ENCODE peak calls at places on chromosome 16, in ten cellular contexts. One of them, this sample, is unnamed.

GRCh38 chr16:26987631-26988030 is 79.1 kb upstream of the C16orf82 start:
- DNase-seq in GM23338: no peak
- DNase-seq in cardiac fibroblast: peak
- DNase-seq in BE2C: no peak
- DNase-seq in OCI-LY7: no peak
- DNase-seq in WERI-Rb-1: no peak
- DNase-seq in body of pancreas: no peak
- DNase-seq in IMR-90: peak
- DNase-seq in fibroblast of lung: peak
- DNase-seq in astrocyte: peak
- DNase-seq in this sample: no peak

GRCh38 chr16:84955427-84955826 is 55.9 kb downstream of the ZDHHC7 start:
- DNase-seq in GM23338: no peak
- DNase-seq in cardiac fibroblast: no peak
- DNase-seq in BE2C: no peak
- DNase-seq in OCI-LY7: no peak
- DNase-seq in WERI-Rb-1: no peak
- DNase-seq in body of pancreas: peak
- DNase-seq in IMR-90: no peak
- DNase-seq in fibroblast of lung: no peak
- DNase-seq in astrocyte: no peak
- DNase-seq in this sample: no peak

GRCh38 chr16:85556456-85557082 is 56.6 kb upstream of the GSE1 start:
- DNase-seq in GM23338: peak
- DNase-seq in cardiac fibroblast: no peak
- DNase-seq in BE2C: peak
- DNase-seq in OCI-LY7: peak
- DNase-seq in WERI-Rb-1: no peak
- DNase-seq in body of pancreas: peak
- DNase-seq in IMR-90: no peak
- DNase-seq in fibroblast of lung: peak
- DNase-seq in astrocyte: no peak
- DNase-seq in this sample: peak

GRCh38 chr16:24729967-24730815 is 740 bp downstream of the TNRC6A start:
- DNase-seq in GM23338: peak
- DNase-seq in cardiac fibroblast: no peak
- DNase-seq in BE2C: peak
- DNase-seq in OCI-LY7: peak
- DNase-seq in WERI-Rb-1: peak
- DNase-seq in body of pancreas: peak
- DNase-seq in IMR-90: peak
- DNase-seq in fibroblast of lung: no peak
- DNase-seq in astrocyte: no peak
- DNase-seq in this sample: no peak

GRCh38 chr16:52741386-52741785 is 194.4 kb upstream of the TOX3 start:
- DNase-seq in GM23338: peak
- DNase-seq in cardiac fibroblast: no peak
- DNase-seq in BE2C: peak
- DNase-seq in OCI-LY7: no peak
- DNase-seq in WERI-Rb-1: no peak
- DNase-seq in body of pancreas: no peak
- DNase-seq in IMR-90: no peak
- DNase-seq in fibroblast of lung: no peak
- DNase-seq in astrocyte: no peak
- DNase-seq in this sample: no peak

GRCh38 chr16:67528222-67528869 is at the start of gene RIPOR1:
- DNase-seq in GM23338: peak
- DNase-seq in cardiac fibroblast: no peak
- DNase-seq in BE2C: peak
- DNase-seq in OCI-LY7: peak
- DNase-seq in WERI-Rb-1: peak
- DNase-seq in body of pancreas: peak
- DNase-seq in IMR-90: no peak
- DNase-seq in fibroblast of lung: no peak
- DNase-seq in astrocyte: no peak
- DNase-seq in this sample: no peak

GRCh38 chr16:82848013-82848412 is 221.2 kb downstream of the CDH13 start:
- DNase-seq in GM23338: no peak
- DNase-seq in cardiac fibroblast: no peak
- DNase-seq in BE2C: no peak
- DNase-seq in OCI-LY7: no peak
- DNase-seq in WERI-Rb-1: no peak
- DNase-seq in body of pancreas: no peak
- DNase-seq in IMR-90: no peak
- DNase-seq in fibroblast of lung: peak
- DNase-seq in astrocyte: no peak
- DNase-seq in this sample: no peak

GRCh38 chr16:67283039-67283825 is 3.9 kb downstream of the PLEKHG4 start:
- DNase-seq in GM23338: no peak
- DNase-seq in cardiac fibroblast: peak
- DNase-seq in BE2C: no peak
- DNase-seq in OCI-LY7: no peak
- DNase-seq in WERI-Rb-1: no peak
- DNase-seq in body of pancreas: no peak
- DNase-seq in IMR-90: peak
- DNase-seq in fibroblast of lung: peak
- DNase-seq in astrocyte: peak
- DNase-seq in this sample: no peak

GRCh38 chr16:85673529-85674417 is 15.0 kb downstream of the GINS2 start:
- DNase-seq in GM23338: no peak
- DNase-seq in cardiac fibroblast: peak
- DNase-seq in BE2C: peak
- DNase-seq in OCI-LY7: no peak
- DNase-seq in WERI-Rb-1: no peak
- DNase-seq in body of pancreas: peak
- DNase-seq in IMR-90: peak
- DNase-seq in fibroblast of lung: peak
- DNase-seq in astrocyte: peak
- DNase-seq in this sample: no peak

GRCh38 chr16:65769776-65770438 is 596.6 kb upstream of the CDH5 start:
- DNase-seq in GM23338: no peak
- DNase-seq in cardiac fibroblast: peak
- DNase-seq in BE2C: no peak
- DNase-seq in OCI-LY7: no peak
- DNase-seq in WERI-Rb-1: no peak
- DNase-seq in body of pancreas: no peak
- DNase-seq in IMR-90: peak
- DNase-seq in fibroblast of lung: peak
- DNase-seq in astrocyte: peak
- DNase-seq in this sample: no peak

GRCh38 chr16:4379001-4379688 is 7.5 kb downstream of the VASN start:
- DNase-seq in GM23338: no peak
- DNase-seq in cardiac fibroblast: no peak
- DNase-seq in BE2C: no peak
- DNase-seq in OCI-LY7: no peak
- DNase-seq in WERI-Rb-1: no peak
- DNase-seq in body of pancreas: no peak
- DNase-seq in IMR-90: no peak
- DNase-seq in fibroblast of lung: no peak
- DNase-seq in astrocyte: no peak
- DNase-seq in this sample: no peak

GRCh38 chr16:4376820-4377572 is 5.3 kb downstream of the VASN start:
- DNase-seq in GM23338: no peak
- DNase-seq in cardiac fibroblast: no peak
- DNase-seq in BE2C: no peak
- DNase-seq in OCI-LY7: no peak
- DNase-seq in WERI-Rb-1: no peak
- DNase-seq in body of pancreas: no peak
- DNase-seq in IMR-90: no peak
- DNase-seq in fibroblast of lung: no peak
- DNase-seq in astrocyte: no peak
- DNase-seq in this sample: no peak

GRCh38 chr16:4376126-4376819 is 4.6 kb downstream of the VASN start:
- DNase-seq in GM23338: no peak
- DNase-seq in cardiac fibroblast: peak
- DNase-seq in BE2C: peak
- DNase-seq in OCI-LY7: no peak
- DNase-seq in WERI-Rb-1: no peak
- DNase-seq in body of pancreas: peak
- DNase-seq in IMR-90: peak
- DNase-seq in fibroblast of lung: peak
- DNase-seq in astrocyte: peak
- DNase-seq in this sample: no peak

GRCh38 chr16:4378202-4378666 is 6.6 kb downstream of the VASN start:
- DNase-seq in GM23338: no peak
- DNase-seq in cardiac fibroblast: peak
- DNase-seq in BE2C: peak
- DNase-seq in OCI-LY7: no peak
- DNase-seq in WERI-Rb-1: no peak
- DNase-seq in body of pancreas: no peak
- DNase-seq in IMR-90: no peak
- DNase-seq in fibroblast of lung: no peak
- DNase-seq in astrocyte: no peak
- DNase-seq in this sample: no peak

DNA sequence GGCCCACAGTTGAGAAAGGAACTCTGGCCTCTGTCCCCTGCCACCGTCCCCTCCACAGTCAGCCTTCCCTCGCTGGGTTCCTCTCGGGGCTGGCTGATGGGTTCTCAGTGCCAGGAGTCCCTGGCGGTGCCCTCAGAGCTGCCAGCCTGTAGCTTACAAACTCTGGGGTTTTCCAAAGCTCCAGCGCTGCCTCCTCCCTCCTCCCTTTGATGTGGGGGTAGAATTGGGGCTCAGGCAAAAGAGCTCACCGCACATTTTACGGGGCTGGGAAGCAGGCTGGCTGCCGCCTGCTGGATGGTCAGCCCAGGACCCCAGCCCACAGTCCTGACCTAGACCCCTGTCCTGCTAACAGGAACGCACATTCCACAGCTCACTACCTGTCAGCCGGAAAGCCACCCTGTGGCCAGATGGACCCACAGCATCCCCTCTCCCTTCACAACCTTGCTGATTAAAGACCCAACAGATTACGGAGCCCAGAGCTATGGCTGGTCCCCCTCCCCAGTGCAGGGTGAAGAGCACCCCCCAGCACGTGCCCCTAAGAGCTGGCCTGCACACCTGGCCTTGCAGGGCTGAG is 6.0 kb downstream of the VASN start:
- DNase-seq in GM23338: peak
- DNase-seq in cardiac fibroblast: no peak
- DNase-seq in BE2C: no peak
- DNase-seq in OCI-LY7: no peak
- DNase-seq in WERI-Rb-1: peak
- DNase-seq in body of pancreas: no peak
- DNase-seq in IMR-90: no peak
- DNase-seq in fibroblast of lung: no peak
- DNase-seq in astrocyte: no peak
- DNase-seq in this sample: no peak
- TF ChIP-seq CTCF in GM23338: peak
- TF ChIP-seq CTCF in cardiac fibroblast: peak
- TF ChIP-seq CTCF in BE2C: peak
- TF ChIP-seq CTCF in OCI-LY7: no peak
- TF ChIP-seq CTCF in WERI-Rb-1: peak
- TF ChIP-seq CTCF in body of pancreas: no peak
- TF ChIP-seq CTCF in IMR-90: no peak
- TF ChIP-seq CTCF in fibroblast of lung: no peak
- TF ChIP-seq CTCF in astrocyte: no peak
- TF ChIP-seq CTCF in this sample: no peak

DNA sequence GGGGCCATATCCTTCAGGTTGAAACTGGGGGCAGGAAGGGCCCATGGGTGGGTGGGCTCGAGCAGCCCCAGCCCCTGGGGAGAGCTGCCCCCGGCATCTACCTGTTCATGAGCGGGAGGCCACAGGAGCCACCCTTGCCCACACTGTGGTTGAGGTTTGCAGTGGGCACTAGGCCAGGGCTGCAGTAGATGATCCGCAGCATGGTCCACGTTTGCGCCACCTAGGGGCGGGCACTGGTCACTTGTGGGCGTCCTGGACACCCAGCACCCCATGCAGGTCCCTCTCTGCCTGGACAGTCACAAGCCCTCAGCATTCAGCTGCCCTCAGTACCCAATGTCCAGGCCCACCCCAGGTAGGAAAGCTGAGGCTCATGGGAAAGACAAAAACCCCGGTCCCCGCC is 1.8 kb upstream of the JMJD8 start:
- DNase-seq in GM23338: peak
- DNase-seq in cardiac fibroblast: peak
- DNase-seq in BE2C: peak
- DNase-seq in OCI-LY7: no peak
- DNase-seq in WERI-Rb-1: peak
- DNase-seq in body of pancreas: peak
- DNase-seq in IMR-90: peak
- DNase-seq in fibroblast of lung: peak
- DNase-seq in astrocyte: no peak
- DNase-seq in this sample: peak
- TF ChIP-seq CTCF in GM23338: peak
- TF ChIP-seq CTCF in cardiac fibroblast: peak
- TF ChIP-seq CTCF in BE2C: peak
- TF ChIP-seq CTCF in OCI-LY7: peak
- TF ChIP-seq CTCF in WERI-Rb-1: peak
- TF ChIP-seq CTCF in body of pancreas: peak
- TF ChIP-seq CTCF in IMR-90: peak
- TF ChIP-seq CTCF in fibroblast of lung: peak
- TF ChIP-seq CTCF in astrocyte: peak
- TF ChIP-seq CTCF in this sample: peak

GRCh38 chr16:1346422-1347285 is 5.0 kb downstream of the TSR3 start:
- DNase-seq in GM23338: no peak
- DNase-seq in cardiac fibroblast: peak
- DNase-seq in BE2C: peak
- DNase-seq in OCI-LY7: no peak
- DNase-seq in WERI-Rb-1: peak
- DNase-seq in body of pancreas: no peak
- DNase-seq in IMR-90: no peak
- DNase-seq in fibroblast of lung: no peak
- DNase-seq in astrocyte: no peak
- DNase-seq in this sample: no peak
- TF ChIP-seq CTCF in GM23338: peak
- TF ChIP-seq CTCF in cardiac fibroblast: peak
- TF ChIP-seq CTCF in BE2C: peak
- TF ChIP-seq CTCF in OCI-LY7: no peak
- TF ChIP-seq CTCF in WERI-Rb-1: peak
- TF ChIP-seq CTCF in body of pancreas: no peak
- TF ChIP-seq CTCF in IMR-90: peak
- TF ChIP-seq CTCF in fibroblast of lung: no peak
- TF ChIP-seq CTCF in astrocyte: no peak
- TF ChIP-seq CTCF in this sample: no peak

GRCh38 chr16:6682142-6682811 is 650.4 kb upstream of the RBFOX1 start:
- DNase-seq in GM23338: peak
- DNase-seq in cardiac fibroblast: peak
- DNase-seq in BE2C: peak
- DNase-seq in OCI-LY7: peak
- DNase-seq in WERI-Rb-1: peak
- DNase-seq in body of pancreas: peak
- DNase-seq in IMR-90: no peak
- DNase-seq in fibroblast of lung: no peak
- DNase-seq in astrocyte: no peak
- DNase-seq in this sample: peak

GRCh38 chr16:6689643-6690042 is 643.0 kb upstream of the RBFOX1 start:
- DNase-seq in GM23338: no peak
- DNase-seq in cardiac fibroblast: no peak
- DNase-seq in BE2C: no peak
- DNase-seq in OCI-LY7: no peak
- DNase-seq in WERI-Rb-1: no peak
- DNase-seq in body of pancreas: no peak
- DNase-seq in IMR-90: no peak
- DNase-seq in fibroblast of lung: no peak
- DNase-seq in astrocyte: no peak
- DNase-seq in this sample: no peak

GRCh38 chr16:6687593-6687992 is 645.1 kb upstream of the RBFOX1 start:
- DNase-seq in GM23338: no peak
- DNase-seq in cardiac fibroblast: no peak
- DNase-seq in BE2C: peak
- DNase-seq in OCI-LY7: no peak
- DNase-seq in WERI-Rb-1: no peak
- DNase-seq in body of pancreas: no peak
- DNase-seq in IMR-90: no peak
- DNase-seq in fibroblast of lung: no peak
- DNase-seq in astrocyte: no peak
- DNase-seq in this sample: no peak

GRCh38 chr16:6684076-6684673 is 648.5 kb upstream of the RBFOX1 start:
- DNase-seq in GM23338: peak
- DNase-seq in cardiac fibroblast: peak
- DNase-seq in BE2C: peak
- DNase-seq in OCI-LY7: peak
- DNase-seq in WERI-Rb-1: peak
- DNase-seq in body of pancreas: peak
- DNase-seq in IMR-90: no peak
- DNase-seq in fibroblast of lung: no peak
- DNase-seq in astrocyte: no peak
- DNase-seq in this sample: peak
- TF ChIP-seq CTCF in GM23338: peak
- TF ChIP-seq CTCF in cardiac fibroblast: peak
- TF ChIP-seq CTCF in BE2C: peak
- TF ChIP-seq CTCF in OCI-LY7: peak
- TF ChIP-seq CTCF in WERI-Rb-1: peak
- TF ChIP-seq CTCF in body of pancreas: peak
- TF ChIP-seq CTCF in IMR-90: no peak
- TF ChIP-seq CTCF in fibroblast of lung: no peak
- TF ChIP-seq CTCF in astrocyte: peak
- TF ChIP-seq CTCF in this sample: peak

This sample was measured in Caco-2.